ENCODE peak calls at places on chromosomes 7 and 10, in eight cellular contexts. R is colonic mucosa, X is heart left ventricle, S is mammary epithelial cell, A is HFFc6, Q is HFF-Myc, G is adrenal gland, U is astrocyte of the spinal cord. L is an unnamed sample.

GRCh38 chr7:13852281-13852968 is 137.0 kb downstream of the ETV1 start:
- DNase-seq in S (peak), G (no peak), A (no peak), U (peak), X (no peak), Q (no peak), R (no peak), L (no peak)

GRCh38 chr10:101291254-101292193 is 62.3 kb upstream of the LBX1 start:
- DNase-seq in A (no peak), U (peak), G (peak), R (no peak), S (no peak), X (peak), Q (no peak), L (no peak)

GRCh38 chr7:108020585-108020984 is 17.6 kb upstream of the LAMB1 start:
- DNase-seq in Q (no peak), S (no peak), X (no peak), G (no peak), U (no peak), R (no peak), A (no peak), L (no peak)

GRCh38 chr10:43267811-43268210 is 946 bp upstream of the RASGEF1A start:
- DNase-seq in X (no peak), G (peak), A (no peak), R (peak), Q (no peak), U (no peak), S (no peak), L (peak)

GRCh38 chr7:4267326-4268039 is 414.6 kb upstream of the FOXK1 start:
- DNase-seq in S (no peak), Q (no peak), R (peak), U (no peak), G (no peak), X (no peak), A (no peak), L (no peak)

GRCh38 chr10:76543655-76544054 is 1094.0 kb downstream of the KCNMA1 start:
- DNase-seq in Q (no peak), S (no peak), U (peak), R (no peak), A (no peak), G (no peak), X (no peak), L (no peak)

GRCh38 chr10:67284589-67284988 is 358.8 kb downstream of the LRRTM3 start:
- DNase-seq in U (no peak), S (no peak), Q (no peak), G (no peak), A (no peak), X (no peak), R (no peak), L (no peak)

GRCh38 chr7:1966631-1967200 is 266.0 kb downstream of the MAD1L1 start:
- DNase-seq in S (no peak), G (no peak), X (peak), A (no peak), R (no peak), U (no peak), Q (no peak), L (no peak)

GRCh38 chr10:43390791-43391190 is 18.2 kb downstream of the HNRNPF start:
- DNase-seq in A (peak), X (no peak), G (peak), R (no peak), Q (no peak), S (peak), U (peak), L (no peak)

GRCh38 chr10:46549171-46550075 is 7.0 kb downstream of the GPRIN2 start:
- DNase-seq in Q (no peak), U (no peak), A (no peak), G (peak), S (no peak), R (no peak), X (peak), L (no peak)

GRCh38 chr7:117444646-117445045 is 17.4 kb upstream of the ASZ1 start:
- DNase-seq in U (no peak), R (no peak), Q (no peak), G (no peak), A (no peak), S (no peak), X (no peak), L (no peak)

GRCh38 chr7:137931823-137932222 is 70.1 kb downstream of the CREB3L2 start:
- DNase-seq in Q (no peak), G (no peak), U (no peak), A (no peak), S (no peak), R (no peak), X (no peak), L (no peak)

GRCh38 chr10:43336641-43337318 is 34.7 kb upstream of the FXYD4 start:
- DNase-seq in X (no peak), A (no peak), G (no peak), U (no peak), R (no peak), Q (no peak), S (no peak), L (no peak)

GRCh38 chr7:149818536-149818840 is 19.7 kb upstream of the ZNF862 start:
- DNase-seq in Q (no peak), R (no peak), S (no peak), U (no peak), G (no peak), X (peak), A (no peak), L (no peak)

GRCh38 chr7:130387628-130388403 is 7.5 kb downstream of the CPA1 start:
- DNase-seq in X (no peak), A (no peak), U (peak), S (no peak), Q (no peak), G (peak), R (no peak), L (peak)

GRCh38 chr7:25656581-25657026 is 428.3 kb upstream of the NPVF start:
- DNase-seq in U (no peak), R (no peak), S (no peak), G (no peak), Q (peak), X (no peak), A (no peak), L (no peak)

GRCh38 chr10:85786401-85786899 is 580.1 kb downstream of the GRID1 start:
- DNase-seq in Q (no peak), S (no peak), A (no peak), R (no peak), X (no peak), G (no peak), U (no peak), L (no peak)

GRCh38 chr7:1969459-1970284 is 263.1 kb downstream of the MAD1L1 start:
- DNase-seq in S (no peak), U (no peak), X (peak), Q (no peak), G (no peak), A (no peak), R (no peak), L (no peak)

GRCh38 chr7:47759056-47759706 is 177.3 kb upstream of the TNS3 start:
- DNase-seq in U (no peak), R (no peak), Q (no peak), S (peak), G (no peak), X (no peak), A (no peak), L (no peak)

GRCh38 chr7:108347616-108348015 is 108.6 kb downstream of the NRCAM start:
- DNase-seq in U (peak), S (peak), G (peak), X (no peak), R (no peak), A (peak), Q (peak), L (no peak)

GRCh38 chr10:113297226-113297625 is 255.6 kb upstream of the HABP2 start:
- DNase-seq in A (peak), G (no peak), X (no peak), R (no peak), S (no peak), Q (no peak), U (peak), L (no peak)

GRCh38 chr7:15424468-15424867 is 137.3 kb downstream of the AGMO start:
- DNase-seq in Q (no peak), A (peak), R (no peak), G (no peak), X (no peak), U (peak), S (no peak), L (no peak)

GRCh38 chr10:80460399-80461207 is 6.5 kb downstream of the TSPAN14 start:
- DNase-seq in Q (no peak), R (peak), A (no peak), X (no peak), U (peak), S (peak), G (peak), L (no peak)

GRCh38 chr10:110387617-110387982 is 82.9 kb upstream of the SMNDC1 start:
- DNase-seq in S (no peak), Q (no peak), X (no peak), G (no peak), U (no peak), A (no peak), R (no peak), L (no peak)

GRCh38 chr10:75530337-75530736 is 98.9 kb downstream of the LRMDA start:
- DNase-seq in U (peak), G (peak), S (peak), Q (no peak), R (no peak), A (no peak), X (no peak), L (no peak)

GRCh38 chr10:22597142-22597541 is 117.2 kb downstream of the PIP4K2A start:
- DNase-seq in U (peak), R (no peak), A (no peak), Q (no peak), S (no peak), X (no peak), G (no peak), L (no peak)

GRCh38 chr7:139490130-139490529 is 6.7 kb upstream of the KLRG2 start:
- DNase-seq in U (no peak), A (no peak), Q (no peak), R (peak), X (no peak), S (peak), G (no peak), L (no peak)

GRCh38 chr7:2643386-2644229 is 11.8 kb downstream of the TTYH3 start:
- DNase-seq in X (peak), U (no peak), R (no peak), G (no peak), A (no peak), Q (no peak), S (no peak), L (no peak)

DNA sequence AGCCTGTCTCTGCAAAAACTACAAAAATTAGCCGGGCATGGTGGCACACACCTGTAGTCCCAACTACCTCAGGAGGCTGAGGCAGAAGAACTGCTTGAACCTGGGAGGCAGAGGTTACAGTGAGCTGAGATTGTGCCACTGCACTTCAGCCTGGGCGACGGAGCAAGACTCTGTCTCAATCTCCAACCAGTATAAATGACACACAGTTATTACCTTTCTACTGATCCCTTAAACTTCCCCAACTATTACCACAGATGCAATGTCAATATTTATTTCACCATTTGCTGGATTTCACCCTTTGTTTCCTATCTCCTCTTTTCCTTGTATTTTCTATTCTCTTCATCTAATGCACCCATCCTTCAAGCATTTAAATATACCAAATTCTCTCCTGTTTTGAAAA is 431.8 kb downstream of the GRM8 start:
- DNase-seq in R (no peak), U (no peak), X (no peak), A (no peak), S (no peak), G (no peak), Q (no peak), L (no peak)
- TF ChIP-seq CTCF in R (no peak), U (no peak), X (no peak), A (no peak), S (no peak), G (no peak), Q (no peak), L (no peak)

GRCh38 chr10:114728325-114728724 is 70.2 kb upstream of the ABLIM1 start:
- DNase-seq in A (no peak), X (no peak), U (no peak), Q (no peak), R (no peak), S (no peak), G (no peak), L (no peak)
- TF ChIP-seq CTCF in A (no peak), X (no peak), U (no peak), Q (no peak), R (no peak), S (no peak), G (no peak), L (no peak)

DNA sequence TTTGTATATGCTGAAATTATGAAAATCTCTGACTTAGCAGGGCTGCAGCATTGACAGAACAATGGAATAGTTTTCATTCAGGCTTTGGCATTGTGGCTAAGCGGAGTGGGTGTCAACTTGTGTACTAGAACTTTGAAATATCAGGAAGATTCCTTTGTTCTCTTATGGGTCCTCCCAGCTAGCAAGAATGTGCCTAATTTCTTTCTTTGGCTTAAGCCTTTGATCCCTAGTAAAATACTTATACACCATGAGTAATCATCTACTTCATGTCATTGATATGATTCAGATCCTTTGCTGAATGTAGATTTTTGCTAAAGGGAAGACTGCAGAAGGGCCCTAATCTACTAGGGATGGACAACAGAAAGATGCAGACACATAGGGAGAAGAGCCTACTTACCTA is 6.2 kb downstream of the AVL9 start:
- DNase-seq in S (peak), G (no peak), X (no peak), A (peak), Q (no peak), R (no peak), U (peak), L (no peak)
- TF ChIP-seq CTCF in S (no peak), G (no peak), X (no peak), A (no peak), Q (no peak), R (no peak), U (no peak), L (no peak)

GRCh38 chr10:69097729-69098128 is 9.8 kb downstream of the SRGN start:
- DNase-seq in U (no peak), A (no peak), S (no peak), Q (no peak), X (no peak), G (no peak), R (no peak), L (no peak)
- TF ChIP-seq CTCF in U (no peak), A (no peak), S (no peak), Q (no peak), X (no peak), G (no peak), R (no peak), L (no peak)